ENCODE peak calls at places on chromosome 19, in four cellular contexts. Z is SK-N-SH, F is GM12878, A is K562. G is an unnamed sample.

GRCh38 chr19:10747271-10747670 is 29.4 kb downstream of the DNM2 start:
- DNase-seq in Z (no peak), F (no peak), A (no peak), G (no peak)

GRCh38 chr19:2270572-2271515 is 11.1 kb downstream of the PEAK3 start:
- DNase-seq in Z (peak), F (no peak), A (peak), G (peak)

GRCh38 chr19:31066385-31066784 is 282.9 kb downstream of the TSHZ3 start:
- DNase-seq in Z (no peak), F (no peak), A (no peak), G (peak)

GRCh38 chr19:28686741-28687140 is 526.2 kb downstream of the UQCRFS1 start:
- DNase-seq in Z (no peak), F (no peak), A (no peak), G (no peak)

GRCh38 chr19:3907626-3908265 is 25.1 kb upstream of the NMRK2 start:
- DNase-seq in Z (no peak), F (no peak), A (peak), G (no peak)

GRCh38 chr19:1400281-1401137 is 833 bp downstream of the GAMT start:
- DNase-seq in Z (peak), F (no peak), A (peak), G (no peak)

GRCh38 chr19:57317503-57317902 is 2.8 kb upstream of the ZNF543 start:
- DNase-seq in Z (peak), F (no peak), A (no peak), G (no peak)

GRCh38 chr19:5245631-5246553 is 94.7 kb downstream of the PTPRS start:
- DNase-seq in Z (no peak), F (no peak), A (peak), G (no peak)

GRCh38 chr19:18130523-18131242 is 22.3 kb upstream of the PIK3R2 start:
- DNase-seq in Z (no peak), F (no peak), A (no peak), G (no peak)

DNA sequence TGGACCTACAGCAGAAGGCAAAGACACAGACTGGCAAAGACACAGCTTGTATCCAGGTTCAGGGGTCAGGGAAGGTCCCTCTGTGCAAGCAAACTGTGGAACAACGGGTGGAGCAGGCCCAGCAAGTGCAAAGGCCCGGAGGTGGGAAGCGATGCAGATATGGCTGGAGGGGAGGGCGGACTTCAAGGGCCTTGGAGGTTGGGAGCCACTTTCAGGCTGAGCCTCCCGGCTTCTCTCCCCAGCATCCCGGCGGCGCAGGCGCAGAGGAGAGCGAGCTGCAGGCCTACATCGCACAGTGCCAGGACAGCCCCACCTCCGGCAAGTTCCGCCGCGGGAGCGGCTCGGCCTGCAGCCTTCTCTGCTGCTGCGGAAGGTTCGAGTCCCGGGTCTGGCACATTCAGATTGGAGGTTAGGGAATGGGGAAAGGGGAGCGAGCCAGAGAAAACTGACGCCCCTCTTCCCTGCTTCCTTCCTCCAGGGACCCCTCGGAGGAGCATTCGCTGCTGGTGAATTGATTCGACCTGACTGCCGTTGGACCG is 2.2 kb upstream of the PNPLA6 start:
- DNase-seq in Z (no peak), F (no peak), A (no peak), G (peak)
- TF ChIP-seq MXI1 in Z (no peak), F (no peak), A (no peak), G (no peak)

DNA sequence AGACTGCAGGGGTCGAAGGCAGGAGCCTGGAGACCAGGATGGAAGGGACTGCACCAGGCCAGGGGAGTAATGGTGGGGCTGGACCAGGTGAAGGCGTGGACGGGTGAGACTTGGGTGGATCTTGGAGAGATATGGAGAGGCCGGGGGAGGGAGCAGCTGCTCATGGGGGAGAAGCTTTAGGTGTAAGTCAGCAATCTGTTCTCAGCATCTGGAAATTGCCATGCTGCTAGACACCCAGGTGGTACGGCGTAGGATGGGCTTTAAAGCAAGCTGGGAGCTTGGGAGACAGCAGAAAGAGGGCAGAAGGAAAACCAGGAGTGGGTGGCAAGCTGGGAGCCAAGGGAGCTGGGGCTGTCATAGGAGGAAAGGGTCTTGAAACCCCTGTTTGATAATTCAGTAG is 3.0 kb downstream of the CERS4 start:
- DNase-seq in Z (no peak), F (no peak), A (no peak), G (no peak)
- TF ChIP-seq MXI1 in Z (no peak), F (no peak), A (no peak), G (no peak)

DNA sequence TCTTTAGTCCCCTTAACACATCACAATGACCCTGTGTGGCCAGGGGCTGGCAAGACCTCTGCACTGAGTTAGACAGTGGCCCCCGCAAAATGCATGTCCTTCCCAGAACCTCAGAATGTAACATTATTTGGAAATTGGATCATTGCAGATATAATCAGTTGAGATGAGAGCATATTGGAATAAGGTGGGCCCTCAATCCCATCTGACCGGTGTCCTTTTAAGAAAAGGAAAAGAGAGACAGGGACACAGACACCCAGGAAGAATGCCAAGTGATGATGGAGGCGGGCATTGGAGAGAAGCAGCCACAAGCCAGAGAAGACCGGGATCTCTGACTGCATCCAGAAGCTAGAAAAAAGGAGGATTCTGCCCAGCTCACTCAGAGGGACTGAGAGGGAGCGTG is 1.8 kb downstream of the FAM187B start:
- DNase-seq in Z (no peak), F (no peak), A (no peak), G (no peak)
- TF ChIP-seq MXI1 in Z (no peak), F (no peak), A (no peak), G (no peak)

DNA sequence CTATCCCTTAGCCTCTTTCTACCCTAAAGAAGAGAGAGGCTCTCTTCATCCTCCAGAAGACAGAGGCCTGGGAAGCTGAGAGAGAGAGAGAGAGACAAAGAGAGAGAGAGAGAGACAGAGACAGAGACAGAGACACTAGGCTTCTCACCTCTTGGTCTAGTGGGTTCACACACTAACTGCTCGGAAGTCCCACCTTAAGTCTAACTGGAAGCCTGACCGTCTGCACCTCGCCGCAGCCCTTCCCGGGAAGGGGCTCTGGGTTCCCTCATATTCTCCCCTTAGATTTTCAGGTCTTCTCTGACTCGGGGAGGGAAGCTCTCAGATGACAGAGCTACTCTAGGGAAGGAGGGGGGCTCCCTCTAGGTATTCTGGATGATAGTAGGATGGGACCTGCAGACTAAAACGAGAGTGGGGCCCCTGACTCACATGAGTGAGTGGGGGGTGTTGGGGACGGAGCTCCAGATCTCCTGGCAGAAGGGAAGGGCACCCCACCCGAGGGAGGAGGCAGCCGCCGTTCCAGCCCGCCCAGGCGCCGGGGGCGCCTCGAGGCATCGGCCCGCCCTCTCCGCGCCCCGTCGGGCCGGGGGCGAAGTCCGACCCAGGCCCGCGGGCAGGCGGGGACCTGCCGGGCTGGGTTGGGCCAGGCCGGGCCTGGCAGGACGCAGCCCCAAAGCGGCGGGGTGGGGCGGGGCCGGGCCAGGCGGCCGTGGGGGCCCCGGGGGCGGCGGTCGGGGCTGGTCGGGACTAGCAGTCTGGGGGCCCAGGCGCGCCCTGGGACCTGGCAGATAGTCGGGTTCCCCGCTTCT is 2.0 kb upstream of the JUNB start:
- DNase-seq in Z (no peak), F (no peak), A (no peak), G (peak)
- TF ChIP-seq MXI1 in Z (no peak), F (no peak), A (no peak), G (no peak)

GRCh38 chr19:43797556-43797955 is 4.7 kb downstream of the LYPD5 start:
- DNase-seq in Z (no peak), F (no peak), A (no peak), G (no peak)

GRCh38 chr19:43798546-43799409 is 3.5 kb downstream of the LYPD5 start:
- DNase-seq in Z (peak), F (no peak), A (peak), G (no peak)

GRCh38 chr19:43799502-43800142 is 2.6 kb downstream of the LYPD5 start:
- DNase-seq in Z (no peak), F (no peak), A (no peak), G (no peak)

GRCh38 chr19:43797118-43797517 is 5.1 kb downstream of the LYPD5 start:
- DNase-seq in Z (no peak), F (no peak), A (no peak), G (no peak)

DNA sequence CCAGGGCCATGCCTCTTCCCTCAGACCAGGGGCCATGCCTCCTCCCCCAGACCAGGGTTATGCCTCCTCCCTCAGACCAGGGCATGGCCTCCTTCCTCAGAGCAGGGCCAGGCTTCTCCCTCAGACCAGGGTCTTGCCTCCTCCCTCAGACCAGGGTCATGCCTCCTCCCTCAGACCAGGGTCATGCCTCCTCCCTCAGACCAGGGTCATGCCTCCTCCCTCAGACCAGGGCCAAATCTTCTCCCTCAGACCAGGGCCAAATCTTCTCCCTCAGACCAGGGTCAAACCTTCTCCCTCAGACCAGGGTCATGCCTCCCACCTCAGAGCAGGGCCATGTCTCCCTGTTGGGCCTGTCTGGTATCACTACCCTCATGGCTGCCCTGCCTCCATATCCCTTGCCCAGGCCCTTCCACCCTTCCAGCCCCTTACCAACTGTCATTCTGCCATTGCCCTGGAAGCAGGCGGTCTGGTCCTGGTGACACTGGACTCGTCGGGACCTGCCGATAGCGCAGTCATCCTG is 4.2 kb downstream of the LYPD5 start:
- DNase-seq in Z (no peak), F (no peak), A (no peak), G (no peak)
- TF ChIP-seq MXI1 in Z (no peak), F (no peak), A (no peak), G (no peak)

DNA sequence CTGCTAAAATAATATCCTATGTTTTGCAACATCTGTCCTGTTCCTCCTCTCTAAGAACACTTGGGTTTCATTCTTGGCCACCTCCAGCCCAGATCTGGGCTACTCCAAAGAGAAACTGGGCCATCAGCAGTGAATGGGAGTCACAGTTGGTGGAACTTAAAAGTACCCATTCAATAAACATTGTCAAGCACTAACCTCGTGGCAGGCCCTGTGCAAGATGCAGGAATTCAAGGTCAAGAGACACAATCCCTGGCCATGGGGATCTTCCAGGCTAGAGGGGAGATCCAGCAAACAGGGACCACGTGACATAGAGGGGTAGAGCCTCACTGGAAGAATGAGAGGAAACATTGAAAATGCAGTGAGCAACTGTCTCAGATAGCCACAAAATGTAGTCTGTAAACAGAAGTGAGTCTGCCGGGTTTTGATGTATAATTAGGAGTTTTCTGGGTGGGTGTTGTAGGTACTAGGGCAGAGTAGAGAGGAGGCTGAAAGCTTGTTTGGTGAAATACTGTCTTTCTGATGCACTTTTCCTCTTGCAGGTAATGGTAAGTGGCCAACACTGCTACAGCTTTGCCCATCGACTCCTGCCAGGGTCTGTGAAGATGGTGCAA is 14.8 kb upstream of the EID2 start:
- DNase-seq in Z (no peak), F (no peak), A (no peak), G (no peak)
- TF ChIP-seq MXI1 in Z (no peak), F (no peak), A (no peak), G (no peak)

GRCh38 chr19:41309225-41310030 is 544 bp upstream of the CCDC97 start:
- DNase-seq in Z (no peak), F (no peak), A (no peak), G (no peak)

GRCh38 chr19:41308450-41309224 is 1.3 kb upstream of the CCDC97 start:
- DNase-seq in Z (peak), F (peak), A (peak), G (peak)

GRCh38 chr19:41311072-41311471 is 1.1 kb downstream of the CCDC97 start:
- DNase-seq in Z (no peak), F (no peak), A (no peak), G (no peak)

GRCh38 chr19:41311613-41312012 is 1.6 kb downstream of the CCDC97 start:
- DNase-seq in Z (no peak), F (no peak), A (no peak), G (no peak)

DNA sequence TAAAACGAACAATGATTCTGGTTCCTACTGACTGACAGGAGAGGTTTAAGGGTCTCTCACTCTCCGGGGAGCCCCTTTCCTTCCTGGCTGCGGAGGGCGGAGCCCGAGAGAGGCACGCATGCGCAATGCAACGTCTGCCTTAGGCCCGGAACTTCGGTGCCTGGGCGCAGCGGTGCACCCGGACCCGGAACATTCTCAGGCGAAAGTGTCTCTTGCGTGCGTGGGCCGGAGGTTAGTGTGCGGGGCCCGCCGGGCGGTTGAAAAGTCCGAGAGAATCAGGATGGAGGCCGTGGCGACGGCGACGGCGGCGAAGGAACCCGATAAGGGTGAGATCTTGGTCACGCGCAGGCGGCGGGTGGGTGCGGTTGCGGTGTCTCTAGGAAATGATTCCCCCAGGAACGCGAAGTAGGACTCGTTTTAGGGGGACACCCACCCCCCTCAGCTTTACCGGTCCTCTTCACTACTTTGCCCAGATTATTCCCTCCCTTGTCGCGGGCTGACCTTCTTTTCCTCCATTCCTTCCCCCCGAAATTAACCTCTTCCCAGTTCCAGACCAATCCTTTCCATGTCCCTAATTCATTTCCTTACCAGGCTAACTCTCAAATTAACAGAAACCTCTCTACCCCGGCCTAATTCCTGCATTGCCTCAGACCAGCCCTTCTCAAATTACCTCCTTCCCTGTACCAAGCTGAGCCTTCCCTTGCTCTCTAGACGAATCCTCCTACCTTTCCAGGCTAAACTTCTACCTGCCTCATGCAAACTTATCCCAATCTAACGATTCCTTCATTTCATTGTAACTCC is at the start of gene CCDC97:
- DNase-seq in Z (peak), F (peak), A (peak), G (peak)
- TF ChIP-seq MXI1 in Z (peak), F (peak), A (peak), G (peak)

GRCh38 chr19:51371186-51371690 is 1.2 kb downstream of the NKG7 start:
- DNase-seq in Z (no peak), F (no peak), A (no peak), G (no peak)

GRCh38 chr19:51372649-51373504 is at the start of gene NKG7:
- DNase-seq in Z (no peak), F (peak), A (peak), G (no peak)

GRCh38 chr19:51372021-51372648 is 319 bp downstream of the NKG7 start:
- DNase-seq in Z (no peak), F (no peak), A (no peak), G (no peak)

GRCh38 chr19:51377422-51377821 is 5.0 kb upstream of the NKG7 start:
- DNase-seq in Z (no peak), F (no peak), A (no peak), G (no peak)

DNA sequence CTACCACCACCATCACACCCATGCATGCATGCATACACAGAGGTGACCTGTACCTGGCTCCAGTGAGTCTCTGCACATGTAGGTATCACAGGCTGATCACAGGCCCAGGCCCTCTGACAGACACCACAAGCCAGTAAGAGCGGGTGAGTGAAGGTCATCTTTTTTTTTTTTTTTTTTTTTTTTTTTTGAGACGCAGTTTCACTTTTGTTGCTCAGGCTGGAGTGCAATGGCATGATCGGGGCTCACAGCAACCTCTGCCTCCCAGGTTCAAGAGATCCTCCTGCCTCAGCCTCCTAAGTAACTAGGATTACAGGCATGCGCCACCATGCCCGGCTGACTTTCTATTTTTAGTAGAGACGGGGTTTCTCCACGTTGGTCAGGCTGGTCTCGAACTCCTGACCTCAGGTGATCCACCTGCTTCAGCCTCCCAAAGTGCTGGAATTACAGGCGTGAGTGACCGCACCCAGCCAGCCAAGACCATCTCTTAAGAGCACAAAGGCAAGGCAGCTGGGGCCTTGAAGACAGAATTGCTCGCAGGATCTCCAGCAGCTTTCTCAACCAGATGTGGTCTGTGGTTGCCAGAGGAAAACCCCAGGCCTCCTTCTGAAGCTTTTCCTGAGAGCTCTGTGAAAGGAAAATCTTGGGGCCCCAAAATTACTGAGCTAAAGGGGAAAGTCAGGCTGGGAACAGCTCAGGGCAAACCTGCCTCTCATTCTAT is 3.2 kb upstream of the NKG7 start:
- DNase-seq in Z (no peak), F (peak), A (no peak), G (no peak)
- TF ChIP-seq MXI1 in Z (no peak), F (no peak), A (no peak), G (no peak)

GRCh38 chr19:47541507-47541906 is 26.6 kb upstream of the NAPA start:
- DNase-seq in Z (no peak), F (peak), A (no peak), G (no peak)
- TF ChIP-seq MXI1 in Z (no peak), F (no peak), A (no peak), G (no peak)

GRCh38 chr19:40612831-40613668 is 11.9 kb downstream of the LTBP4 start:
- DNase-seq in Z (peak), F (no peak), A (peak), G (no peak)
- TF ChIP-seq MXI1 in Z (no peak), F (no peak), A (no peak), G (no peak)

G was measured in IMR-90.